ENCODE peak calls at places on chromosomes 16 and 17, in eight cellular contexts. B is progenitor cell of endocrine pancreas; U is SHP77; L is GM12892; F is HEK293T; O is stimulated activated CD8-positive, alpha-beta memory T cell treated with anti-CD3 and anti-CD28 coated beads, Interleukin-7, amount 100 ng/mL, for 1 hour; X is H1; J is AG09309. Q is an unnamed sample.

GRCh38 chr17:8069587-8069860 is 18.0 kb downstream of the ALOX12B start:
- DNase-seq in B (no peak), U (no peak), L (no peak), F (no peak), O (no peak), X (no peak), J (no peak), Q (no peak)

GRCh38 chr16:30934827-30935557 is 11.6 kb downstream of the FBXL19 start:
- DNase-seq in B (no peak), U (peak), L (no peak), F (peak), O (no peak), X (peak), J (no peak), Q (no peak)

GRCh38 chr16:19555938-19556778 is 655 bp downstream of the VPS35L start:
- DNase-seq in B (peak), U (no peak), L (peak), F (peak), O (no peak), X (peak), J (no peak), Q (peak)

GRCh38 chr17:57697891-57698708 is 47.0 kb downstream of the CCDC182 start:
- DNase-seq in B (no peak), U (no peak), L (no peak), F (no peak), O (no peak), X (peak), J (no peak), Q (no peak)

GRCh38 chr17:35243459-35244204 is 760 bp downstream of the SLFN5 start:
- DNase-seq in B (peak), U (no peak), L (peak), F (peak), O (peak), X (peak), J (peak), Q (no peak)

GRCh38 chr17:37092041-37092440 is 143.3 kb downstream of the AATF start:
- DNase-seq in B (no peak), U (no peak), L (no peak), F (no peak), O (no peak), X (no peak), J (no peak), Q (no peak)

GRCh38 chr16:12639044-12639443 is 164.6 kb downstream of the CPPED1 start:
- DNase-seq in B (no peak), U (no peak), L (no peak), F (no peak), O (no peak), X (no peak), J (peak), Q (no peak)

GRCh38 chr17:2722611-2723010 is 11.0 kb upstream of the CLUH start:
- DNase-seq in B (no peak), U (no peak), L (no peak), F (no peak), O (no peak), X (no peak), J (no peak), Q (no peak)

GRCh38 chr16:58744497-58744896 is 10.4 kb upstream of the GOT2 start:
- DNase-seq in B (no peak), U (no peak), L (no peak), F (no peak), O (no peak), X (no peak), J (no peak), Q (no peak)

GRCh38 chr16:54327609-54328008 is 41.0 kb upstream of the IRX3 start:
- DNase-seq in B (no peak), U (no peak), L (no peak), F (no peak), O (no peak), X (no peak), J (no peak), Q (no peak)

Q was measured in iPS DF 19.7.